ENCODE peak calls at places on chromosomes 5 and 9, in seven cellular contexts. Z is HCT116, D is A549, E is HepG2, H is K562, S is endothelial cell of umbilical vein, M is H1. Q is an unnamed sample.

GRCh38 chr5:122350496-122350895 is 38.5 kb downstream of the SNCAIP start:
- DNase-seq in Z (no peak), D (no peak), E (no peak), H (no peak), S (peak; percentile 65), M (no peak), Q (no peak)

GRCh38 chr9:27117489-27118135 is 8.6 kb downstream of the TEK start:
- DNase-seq in Z (no peak), D (peak; percentile 6), E (peak; percentile 49), H (no peak), S (peak; percentile 98), M (no peak), Q (no peak)

GRCh38 chr5:146731909-146732659 is 146.5 kb downstream of the PPP2R2B start:
- DNase-seq in Z (peak; percentile 79), D (peak; percentile 29), E (no peak), H (no peak), S (peak; percentile 92), M (no peak), Q (no peak)

GRCh38 chr5:426392-426976 is 16.5 kb upstream of the EXOC3 start:
- DNase-seq in Z (no peak), D (no peak), E (no peak), H (no peak), S (no peak), M (no peak), Q (no peak)

GRCh38 chr9:121944741-121945191 is 148.3 kb downstream of the TTLL11 start:
- DNase-seq in Z (no peak), D (no peak), E (no peak), H (no peak), S (no peak), M (no peak), Q (no peak)

GRCh38 chr5:9507974-9508373 is 37.9 kb downstream of the SEMA5A start:
- DNase-seq in Z (no peak), D (no peak), E (no peak), H (no peak), S (no peak), M (no peak), Q (no peak)

GRCh38 chr5:55821731-55822512 is 29.2 kb upstream of the IL31RA start:
- DNase-seq in Z (no peak), D (peak; percentile 49), E (no peak), H (peak; percentile 8), S (peak; percentile 21), M (no peak), Q (no peak)

GRCh38 chr5:152389209-152389608 is 15.9 kb downstream of the NMUR2 start:
- DNase-seq in Z (no peak), D (no peak), E (no peak), H (no peak), S (no peak), M (no peak), Q (no peak)

GRCh38 chr5:57302164-57302563 is 128.3 kb downstream of the GPBP1 start:
- DNase-seq in Z (peak; percentile 93), D (no peak), E (peak; percentile 28), H (no peak), S (peak; percentile 51), M (no peak), Q (peak; percentile 34)
- TF ChIP-seq MAX in Z (peak; percentile 86), D (peak; percentile 36), E (no peak), H (no peak), S (no peak), M (no peak), Q (no peak)

DNA sequence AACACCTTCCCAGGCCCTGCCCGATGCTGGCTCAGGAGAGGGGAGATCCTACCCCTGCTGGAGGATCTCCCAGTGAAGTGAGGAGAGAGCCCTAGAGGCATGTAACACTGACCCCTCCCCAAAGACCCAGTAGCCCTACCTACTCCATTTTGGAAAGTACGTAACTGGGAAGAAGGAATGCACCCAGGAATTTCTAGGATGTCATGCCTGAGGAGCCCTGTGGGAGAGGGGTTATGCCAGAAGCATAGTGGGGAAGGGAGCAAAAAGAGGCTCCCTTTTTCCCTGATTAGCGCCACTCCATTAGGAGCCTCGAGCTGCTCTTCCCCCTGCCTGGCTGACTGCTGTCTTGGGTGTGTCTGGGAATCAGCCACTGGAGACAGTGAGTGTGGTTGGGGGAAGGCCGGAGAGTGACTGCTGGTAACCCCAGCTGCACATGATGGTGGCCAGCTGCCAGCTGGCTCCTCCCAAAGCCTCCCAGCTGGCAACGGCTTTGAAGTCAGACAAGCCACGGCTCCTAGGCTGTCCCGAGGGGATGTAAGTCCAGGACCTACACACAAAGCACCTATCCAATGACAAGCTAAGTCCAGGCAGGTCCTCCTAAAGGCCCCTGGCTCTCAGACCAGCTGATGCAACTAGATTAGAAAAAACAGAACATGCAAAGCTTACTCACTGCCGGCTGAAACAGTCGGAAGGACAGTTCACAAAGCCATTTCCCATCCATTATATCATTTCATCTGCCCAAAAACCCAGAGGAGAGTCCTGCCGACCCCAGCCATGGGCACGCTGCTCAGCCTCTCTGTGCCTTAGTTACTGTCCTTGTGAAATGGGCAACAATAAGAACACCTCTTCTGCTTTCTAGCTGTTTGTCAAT is 136.5 kb upstream of the ABCA1 start:
- DNase-seq in Z (no peak), D (peak; percentile 89), E (peak; percentile 96), H (no peak), S (peak; percentile 67), M (no peak), Q (peak; percentile 59)
- TF ChIP-seq POLR2A in Z (no peak), D (no peak), E (no peak), H (no peak), S (no peak), M (no peak), Q (no peak)

GRCh38 chr5:179554981-179555380 is 4.6 kb downstream of the RUFY1 start:
- DNase-seq in Z (no peak), D (no peak), E (no peak), H (no peak), S (no peak), M (no peak), Q (no peak)

GRCh38 chr5:179553875-179554274 is 3.5 kb downstream of the RUFY1 start:
- DNase-seq in Z (no peak), D (no peak), E (peak; percentile 40), H (no peak), S (peak; percentile 46), M (no peak), Q (peak; percentile 25)

GRCh38 chr5:179558912-179559279 is 8.5 kb downstream of the RUFY1 start:
- DNase-seq in Z (no peak), D (peak; percentile 69), E (peak; percentile 39), H (no peak), S (peak; percentile 61), M (no peak), Q (no peak)

GRCh38 chr5:179559280-179560252 is 9.2 kb downstream of the RUFY1 start:
- DNase-seq in Z (peak; percentile 99), D (peak; percentile 99), E (peak; percentile 92), H (peak; percentile 53), S (peak; percentile 98), M (peak; percentile 95), Q (no peak)
- H3K4me3 ChIP-seq in Z (peak overlapping the region; percentile 99), D (peak overlapping the region; percentile 71), E (peak overlapping the region; percentile 76), H (no peak overlapping the region), S (peak overlapping the region; percentile 83), M (peak overlapping the region; percentile 66), Q (no peak overlapping the region)

GRCh38 chr5:168916852-168917251 is 337.7 kb upstream of the PANK3 start:
- DNase-seq in Z (no peak), D (no peak), E (no peak), H (no peak), S (no peak), M (no peak), Q (no peak)
- TF ChIP-seq MAX in Z (no peak), D (no peak), E (no peak), H (no peak), S (no peak), M (no peak), Q (no peak)

Q was measured in NB4.